ENCODE peak calls at places on chromosome 16, in six cellular contexts. H, U, Q, W, I and Z are unnamed samples. For H3K4me1, the result is how much of the 10 kb centered on the place peaks cover.

GRCh38 chr16:10625595-10626357 is 45.4 kb upstream of the EMP2 start:
- DNase-seq in H (no peak), U (no peak), Q (no peak), W (peak), I (no peak), Z (no peak)

GRCh38 chr16:9079430-9079812 is 12.0 kb upstream of the HAPSTR1 start:
- DNase-seq in H (no peak), U (no peak), Q (no peak), W (no peak), I (no peak), Z (no peak)

GRCh38 chr16:31363721-31364120 is 8.7 kb downstream of the ITGAX start:
- DNase-seq in H (no peak), U (no peak), Q (no peak), W (no peak), I (no peak), Z (no peak)

GRCh38 chr16:86730086-86730485 is 151.7 kb downstream of the FOXL1 start:
- DNase-seq in H (no peak), U (no peak), Q (no peak), W (no peak), I (no peak), Z (no peak)

GRCh38 chr16:85316944-85317343 is 204.7 kb upstream of the CIBAR2 start:
- DNase-seq in H (no peak), U (no peak), Q (no peak), W (no peak), I (peak), Z (no peak)

GRCh38 chr16:85611205-85611454 is 2.0 kb upstream of the GSE1 start:
- DNase-seq in H (no peak), U (no peak), Q (no peak), W (no peak), I (no peak), Z (no peak)

GRCh38 chr16:5502467-5502869 is 404.9 kb upstream of the EEF2KMT start:
- DNase-seq in H (no peak), U (peak), Q (no peak), W (peak), I (no peak), Z (no peak)

GRCh38 chr16:3754304-3754703 is 37.0 kb upstream of the TRAP1 start:
- DNase-seq in H (no peak), U (no peak), Q (no peak), W (no peak), I (no peak), Z (no peak)

GRCh38 chr16:78973041-78973440 is 627.5 kb downstream of the MAF start:
- DNase-seq in H (no peak), U (no peak), Q (no peak), W (no peak), I (no peak), Z (no peak)

GRCh38 chr16:56351481-56351880 is 73.9 kb downstream of the AMFR start:
- DNase-seq in H (no peak), U (no peak), Q (no peak), W (no peak), I (no peak), Z (no peak)

GRCh38 chr16:1378087-1378803 is 26.5 kb downstream of the GNPTG start:
- DNase-seq in H (no peak), U (no peak), Q (no peak), W (no peak), I (no peak), Z (no peak)

GRCh38 chr16:85168732-85169256 is 56.5 kb upstream of the CIBAR2 start:
- DNase-seq in H (peak), U (no peak), Q (peak), W (peak), I (no peak), Z (no peak)

GRCh38 chr16:83915491-83915890 is 16.6 kb downstream of the MLYCD start:
- DNase-seq in H (no peak), U (no peak), Q (no peak), W (no peak), I (no peak), Z (no peak)

GRCh38 chr16:64094170-64094960 is 1027.5 kb downstream of the CDH11 start:
- DNase-seq in H (no peak), U (no peak), Q (no peak), W (no peak), I (no peak), Z (no peak)

GRCh38 chr16:51129105-51129504 is 22.0 kb downstream of the SALL1 start:
- DNase-seq in H (no peak), U (no peak), Q (no peak), W (no peak), I (no peak), Z (no peak)
- H3K4me1 ChIP-seq in H (under half), U (under half), Q (under half), W (under half), I (under half), Z (under half)

GRCh38 chr16:49382916-49383315 is 9.3 kb downstream of the C16orf78 start:
- DNase-seq in H (no peak), U (peak), Q (no peak), W (no peak), I (no peak), Z (no peak)
- TF ChIP-seq CTCF in H (no peak), U (peak), Q (no peak), W (no peak), I (no peak), Z (no peak)

DNA sequence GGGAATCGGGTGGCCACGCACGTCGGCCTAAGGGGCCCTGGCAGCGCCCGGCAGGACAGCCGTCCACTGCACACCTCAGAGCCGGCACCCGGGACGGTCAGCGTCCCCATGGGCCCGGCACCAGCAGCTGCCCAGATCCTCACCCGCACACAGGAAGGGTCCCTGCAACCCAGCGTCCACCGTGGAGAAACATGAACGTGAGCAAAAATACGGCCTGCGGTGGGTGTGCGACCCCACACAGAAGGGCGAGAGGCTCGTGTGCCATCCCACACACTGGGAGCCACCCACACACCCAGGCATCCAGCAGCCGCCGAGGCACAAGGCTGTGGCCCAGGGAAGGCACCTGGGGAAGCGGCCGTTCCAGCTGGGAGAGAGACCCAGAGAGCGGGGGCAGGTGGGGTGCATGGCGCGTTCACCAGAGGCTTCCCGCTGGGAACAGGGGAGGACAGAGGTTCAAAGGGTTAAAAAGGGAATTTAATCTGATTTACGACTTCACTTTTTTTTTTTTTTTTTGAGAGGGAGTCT is 6.4 kb downstream of the PIEZO1 start:
- DNase-seq in H (no peak), U (no peak), Q (no peak), W (no peak), I (no peak), Z (no peak)
- H3K4me1 ChIP-seq in H (under half), U (under half), Q (under half), W (under half), I (under half), Z (under half)

DNA sequence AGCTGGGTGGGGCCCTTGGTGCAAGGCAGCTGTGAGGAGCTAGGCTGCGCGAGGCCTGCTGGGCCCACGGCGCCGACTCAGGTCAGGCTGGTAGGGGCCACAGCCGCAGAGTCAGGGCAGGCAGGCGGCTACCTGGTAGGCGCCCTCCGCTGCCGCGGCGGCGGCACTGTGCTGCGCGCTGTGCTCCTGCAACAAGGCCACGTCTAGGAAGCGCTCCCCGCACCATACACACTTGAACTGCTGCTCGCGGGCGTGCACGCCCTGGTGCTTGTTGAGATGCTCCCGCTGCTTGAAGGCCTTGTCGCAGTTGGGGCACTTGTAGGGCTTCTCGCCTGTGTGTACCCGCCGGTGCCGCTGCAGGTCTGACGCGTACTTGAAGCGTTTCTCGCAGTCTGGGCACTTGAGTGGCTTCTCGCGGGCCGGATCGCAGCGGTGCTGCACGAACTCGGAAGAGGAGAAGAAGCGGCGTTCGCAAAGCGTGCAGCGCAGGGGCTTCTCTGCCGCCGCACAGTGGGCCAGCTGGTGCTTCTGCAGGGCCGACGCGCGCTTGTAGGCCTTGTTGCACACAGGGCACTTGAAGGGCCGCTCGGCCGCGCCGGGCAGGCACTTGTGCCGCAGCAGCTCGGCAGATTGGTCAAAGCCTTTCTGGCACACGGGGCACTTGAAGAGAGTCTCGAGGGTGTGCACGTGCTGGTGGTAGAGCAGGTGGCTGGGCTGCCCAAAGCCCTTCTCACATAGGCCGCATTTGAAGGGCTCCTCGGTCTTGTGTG is 3.9 kb downstream of the ZNF319 start:
- DNase-seq in H (no peak), U (no peak), Q (no peak), W (no peak), I (no peak), Z (no peak)
- TF ChIP-seq CTCF in H (no peak), U (no peak), Q (no peak), W (no peak), I (no peak), Z (no peak)

DNA sequence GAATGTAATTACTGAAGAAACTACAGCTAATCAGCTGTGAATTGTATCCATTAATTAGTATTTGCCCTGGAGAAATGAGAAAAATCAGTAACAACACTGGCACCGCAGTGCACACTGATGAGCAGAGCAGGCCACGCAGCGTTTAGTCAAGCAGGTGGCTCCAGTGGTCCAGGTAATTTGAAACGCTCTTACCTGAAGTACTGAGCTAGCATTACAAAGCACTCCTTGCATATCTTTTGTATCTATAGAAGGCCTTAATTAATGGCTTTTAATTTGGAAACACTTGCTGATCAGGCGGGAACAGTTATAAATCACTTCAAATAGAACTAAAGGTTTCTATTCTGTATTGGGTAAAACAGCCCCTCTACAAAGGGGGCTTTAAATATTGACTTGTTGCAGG is 76.3 kb downstream of the TOX3 start:
- DNase-seq in H (no peak), U (peak), Q (no peak), W (no peak), I (no peak), Z (no peak)
- H3K4me1 ChIP-seq in H (under half), U (under half), Q (under half), W (under half), I (under half), Z (under half)

GRCh38 chr16:47424846-47425245 is 36.0 kb downstream of the ITFG1 start:
- DNase-seq in H (no peak), U (peak), Q (no peak), W (no peak), I (no peak), Z (no peak)
- TF ChIP-seq CTCF in H (no peak), U (peak), Q (no peak), W (no peak), I (no peak), Z (no peak)